ENCODE peak calls at places on chromosomes 2 and 18, in seven cellular contexts. N is MM.1S, R is thyroid gland, H is aorta, X is thoracic aorta, E is endothelial cell of umbilical vein, O is A549. F is an unnamed sample.

GRCh38 chr2:65666156-65666725 is 233.8 kb upstream of the SPRED2 start:
- DNase-seq in N (peak), R (no peak), H (no peak), X (no peak), E (no peak), O (no peak), F (no peak)

GRCh38 chr2:85886585-85886984 is 2.2 kb downstream of the ST3GAL5 start:
- DNase-seq in N (no peak), R (peak), H (peak), X (peak), E (peak), O (peak), F (peak)

GRCh38 chr2:234887277-234887676 is 64.5 kb upstream of the SH3BP4 start:
- DNase-seq in N (no peak), R (no peak), H (no peak), X (no peak), E (no peak), O (no peak), F (no peak)

GRCh38 chr2:10447300-10448207 is 573 bp downstream of the ODC1 start:
- DNase-seq in N (peak), R (peak), H (peak), X (no peak), E (peak), O (peak), F (no peak)

GRCh38 chr18:63775166-63775730 is at the start of gene SERPINB7:
- DNase-seq in N (no peak), R (no peak), H (no peak), X (no peak), E (no peak), O (peak), F (no peak)

GRCh38 chr2:85705680-85706039 is 11.5 kb downstream of the GNLY start:
- DNase-seq in N (no peak), R (peak), H (peak), X (no peak), E (peak), O (peak), F (no peak)

GRCh38 chr2:196514641-196515040 is 124.9 kb upstream of the CCDC150 start:
- DNase-seq in N (no peak), R (no peak), H (no peak), X (no peak), E (no peak), O (no peak), F (no peak)

GRCh38 chr2:44551001-44551400 is 189.3 kb downstream of the CAMKMT start:
- DNase-seq in N (no peak), R (no peak), H (no peak), X (no peak), E (no peak), O (no peak), F (no peak)

GRCh38 chr2:98781822-98782221 is 50.9 kb upstream of the MGAT4A start:
- DNase-seq in N (no peak), R (no peak), H (no peak), X (no peak), E (no peak), O (no peak), F (no peak)

GRCh38 chr18:70368903-70369302 is 80.1 kb downstream of the SOCS6 start:
- DNase-seq in N (no peak), R (no peak), H (no peak), X (no peak), E (no peak), O (no peak), F (no peak)

GRCh38 chr2:98172150-98172765 is 85.3 kb downstream of the VWA3B start:
- DNase-seq in N (no peak), R (no peak), H (no peak), X (no peak), E (no peak), O (no peak), F (no peak)

GRCh38 chr2:162579169-162579568 is 235.2 kb downstream of the GCA start:
- DNase-seq in N (no peak), R (no peak), H (no peak), X (no peak), E (no peak), O (peak), F (no peak)

DNA sequence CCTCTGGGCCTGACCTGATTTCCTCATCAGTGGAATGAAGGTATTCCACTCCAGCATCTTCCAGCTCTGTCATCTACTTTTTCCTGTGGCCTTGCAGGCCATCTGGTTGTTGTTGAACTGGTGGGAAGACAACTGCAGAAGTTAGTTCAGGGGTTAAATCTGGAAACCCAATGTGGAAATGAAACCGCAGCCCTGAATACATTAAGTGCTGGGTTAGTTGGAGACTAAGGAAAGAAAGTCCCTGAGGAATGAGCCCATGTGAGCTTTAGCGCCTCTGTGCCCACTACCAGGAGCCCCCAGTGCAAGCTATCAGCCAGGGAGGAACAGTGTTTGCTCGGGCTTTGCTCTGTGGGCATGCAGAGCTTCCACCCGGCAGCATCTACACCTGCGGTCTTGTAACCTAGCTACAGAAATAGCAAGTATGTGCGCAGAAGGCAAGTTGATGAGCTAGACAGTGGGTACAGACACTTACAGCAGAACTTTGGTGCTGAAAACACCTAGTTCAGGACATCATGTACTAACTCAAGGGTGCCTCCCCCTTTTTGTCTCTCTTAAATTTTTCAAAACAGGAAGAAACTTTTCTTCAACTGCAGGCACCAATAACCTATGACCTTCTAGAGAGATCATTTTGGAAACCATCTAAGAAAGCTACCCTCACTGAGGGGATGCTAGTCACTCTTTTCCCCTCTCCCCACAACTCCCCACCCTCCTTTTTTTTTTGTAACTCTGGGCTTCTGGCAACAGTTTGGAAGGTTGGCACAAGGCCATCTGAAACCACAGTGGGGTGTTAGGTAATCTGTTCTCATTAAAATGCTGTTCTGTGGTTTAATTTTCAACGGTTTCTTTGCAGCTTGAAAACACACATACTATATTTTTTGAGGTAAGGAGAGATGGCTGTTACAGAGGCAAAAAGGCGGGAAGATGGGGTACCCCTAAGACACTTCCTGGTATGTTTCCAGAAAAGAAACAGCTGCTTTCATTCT is 18.3 kb upstream of the CXCR4 start:
- DNase-seq in N (peak), R (peak), H (no peak), X (no peak), E (no peak), O (no peak), F (peak)
- H3K27ac ChIP-seq in N (peak), R (peak), H (no peak), X (peak), E (no peak), O (no peak), F (peak)

DNA sequence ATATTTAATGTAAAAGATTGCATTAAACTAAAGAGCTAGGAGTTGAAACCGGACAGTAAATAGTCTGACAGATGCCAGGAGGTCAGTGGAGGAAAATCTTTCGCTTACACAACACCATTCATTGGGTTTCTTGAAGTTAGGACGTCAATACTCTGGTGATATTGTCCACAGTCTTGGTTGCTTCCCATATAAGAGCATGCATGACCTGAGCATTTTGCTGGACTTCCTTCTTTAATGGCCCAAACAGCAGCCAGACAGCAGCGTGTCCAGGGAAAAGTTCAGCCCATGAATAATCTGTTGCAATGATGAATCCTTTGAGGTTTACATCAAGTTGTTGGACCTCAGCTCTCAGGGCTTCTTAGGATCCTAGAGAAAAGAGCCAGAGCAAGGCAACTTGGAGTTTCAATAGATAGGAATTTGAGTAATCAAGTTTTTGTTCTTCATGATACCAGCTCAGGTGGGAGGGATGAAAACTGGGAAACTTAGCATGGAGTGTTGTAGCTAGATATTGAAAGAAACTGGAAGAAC is 155.6 kb upstream of the MGAT5 start:
- DNase-seq in N (no peak), R (no peak), H (no peak), X (no peak), E (no peak), O (no peak), F (no peak)
- H3K27ac ChIP-seq in N (no peak), R (no peak), H (no peak), X (no peak), E (no peak), O (no peak), F (no peak)

GRCh38 chr2:23120161-23120560 is 264.8 kb upstream of the KLHL29 start:
- DNase-seq in N (no peak), R (no peak), H (no peak), X (no peak), E (no peak), O (no peak), F (no peak)

GRCh38 chr2:23121968-23122648 is 262.9 kb upstream of the KLHL29 start:
- DNase-seq in N (no peak), R (no peak), H (no peak), X (no peak), E (no peak), O (no peak), F (no peak)

GRCh38 chr2:23122681-23123080 is 262.3 kb upstream of the KLHL29 start:
- DNase-seq in N (no peak), R (no peak), H (no peak), X (no peak), E (no peak), O (no peak), F (no peak)

GRCh38 chr2:23118894-23119293 is 266.1 kb upstream of the KLHL29 start:
- DNase-seq in N (no peak), R (no peak), H (no peak), X (no peak), E (no peak), O (no peak), F (no peak)

DNA sequence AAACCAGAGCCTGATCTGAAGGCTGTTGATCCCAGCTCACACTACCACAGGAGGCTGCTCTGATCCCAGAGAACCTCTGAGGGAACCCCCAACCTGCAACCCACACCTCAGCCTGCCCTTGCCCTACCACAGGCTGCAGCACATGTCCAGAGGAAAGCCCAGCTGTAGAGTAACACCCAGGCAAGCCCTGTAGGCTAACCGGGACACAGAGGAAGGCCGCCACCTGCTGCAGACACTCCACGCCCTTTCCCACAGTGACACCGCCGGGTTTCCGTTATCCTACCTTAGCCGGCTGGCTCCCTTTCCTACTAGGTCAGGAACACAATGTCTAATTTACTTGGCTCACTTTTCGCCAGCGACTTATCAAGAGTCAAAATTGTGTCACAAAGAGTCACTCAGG is 266.7 kb upstream of the KLHL29 start:
- DNase-seq in N (no peak), R (no peak), H (no peak), X (no peak), E (no peak), O (no peak), F (no peak)
- H3K27ac ChIP-seq in N (no peak), R (no peak), H (no peak), X (no peak), E (no peak), O (no peak), F (no peak)

GRCh38 chr2:240457223-240458043 is 22.0 kb downstream of the GPC1 start:
- DNase-seq in N (no peak), R (no peak), H (peak), X (no peak), E (no peak), O (no peak), F (peak)

GRCh38 chr2:240458044-240458899 is 22.8 kb downstream of the GPC1 start:
- DNase-seq in N (no peak), R (no peak), H (peak), X (no peak), E (no peak), O (no peak), F (peak)

GRCh38 chr2:240455227-240455718 is 19.8 kb downstream of the GPC1 start:
- DNase-seq in N (no peak), R (no peak), H (peak), X (no peak), E (no peak), O (no peak), F (no peak)

GRCh38 chr2:240455719-240456606 is 20.5 kb downstream of the GPC1 start:
- DNase-seq in N (no peak), R (peak), H (peak), X (no peak), E (no peak), O (no peak), F (peak)

GRCh38 chr2:240456607-240457222 is 21.3 kb downstream of the GPC1 start:
- DNase-seq in N (no peak), R (no peak), H (peak), X (no peak), E (no peak), O (no peak), F (peak)
- H3K27ac ChIP-seq in N (no peak), R (no peak), H (no peak), X (no peak), E (no peak), O (peak), F (no peak)

DNA sequence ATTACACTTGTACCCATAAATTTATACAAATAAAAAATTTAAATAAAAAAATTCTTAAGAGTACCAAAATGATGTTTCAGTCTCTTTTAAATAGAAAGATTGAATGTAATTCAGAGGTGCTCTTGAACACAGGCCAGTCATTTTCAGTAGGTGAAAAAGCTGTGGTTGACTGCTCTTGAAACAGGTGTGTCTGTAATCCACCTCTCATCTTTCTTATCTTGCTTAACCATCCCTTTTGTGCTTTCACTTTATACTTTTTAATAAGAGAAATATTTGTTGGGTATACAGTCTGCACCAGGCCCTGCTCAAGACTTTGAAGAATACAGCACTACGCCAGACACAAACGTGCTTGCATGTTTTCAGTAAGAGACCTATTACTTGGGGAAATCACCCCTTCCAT is 3.8 kb upstream of the RTN4 start:
- DNase-seq in N (peak), R (no peak), H (no peak), X (no peak), E (no peak), O (no peak), F (no peak)
- H3K27ac ChIP-seq in N (peak), R (peak), H (no peak), X (no peak), E (no peak), O (no peak), F (no peak)

DNA sequence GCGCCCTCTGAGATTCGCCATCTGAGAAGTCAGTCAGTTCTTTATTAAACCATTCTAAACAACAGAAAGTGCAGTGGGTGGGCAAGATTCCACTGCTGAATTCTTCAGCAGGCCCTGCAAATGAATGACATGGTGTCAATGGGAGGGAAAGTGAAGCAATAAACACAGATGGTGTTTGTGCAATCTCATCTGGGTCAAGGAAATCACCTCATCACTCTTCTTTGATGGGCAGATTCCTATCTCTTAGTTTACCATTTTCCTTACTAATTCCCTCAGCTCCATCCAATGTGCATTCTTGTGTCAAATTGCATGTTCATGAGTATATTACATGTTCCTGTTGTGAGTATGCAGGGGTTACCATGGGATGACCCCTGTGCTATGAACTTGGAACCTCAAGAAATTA is 100.7 kb upstream of the CYP1B1 start:
- DNase-seq in N (no peak), R (no peak), H (no peak), X (no peak), E (no peak), O (no peak), F (no peak)
- H3K27ac ChIP-seq in N (no peak), R (no peak), H (no peak), X (no peak), E (no peak), O (no peak), F (peak)

DNA sequence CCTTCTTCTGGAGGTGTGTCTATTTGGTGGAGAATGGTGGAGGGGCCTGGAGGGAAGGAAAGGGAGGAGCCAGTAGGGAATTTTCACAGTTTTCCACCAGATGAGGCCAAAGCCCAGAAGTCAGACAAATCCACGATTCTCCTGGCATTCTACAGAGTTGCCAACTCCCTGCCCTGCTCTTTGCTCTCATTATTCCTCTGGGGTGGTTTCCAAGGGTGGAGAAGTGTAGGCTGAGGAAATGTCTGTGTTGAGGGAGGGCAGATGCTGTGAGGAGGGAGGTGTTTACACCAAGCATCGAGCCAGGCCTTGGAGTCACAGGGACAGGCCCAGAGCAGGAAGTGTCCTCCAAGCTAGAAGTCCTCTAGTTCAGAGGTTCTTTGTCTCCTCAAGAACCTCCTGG is 124.1 kb upstream of the LGALSL start:
- DNase-seq in N (no peak), R (no peak), H (peak), X (no peak), E (peak), O (no peak), F (no peak)
- H3K27ac ChIP-seq in N (no peak), R (no peak), H (peak), X (peak), E (no peak), O (no peak), F (peak)

DNA sequence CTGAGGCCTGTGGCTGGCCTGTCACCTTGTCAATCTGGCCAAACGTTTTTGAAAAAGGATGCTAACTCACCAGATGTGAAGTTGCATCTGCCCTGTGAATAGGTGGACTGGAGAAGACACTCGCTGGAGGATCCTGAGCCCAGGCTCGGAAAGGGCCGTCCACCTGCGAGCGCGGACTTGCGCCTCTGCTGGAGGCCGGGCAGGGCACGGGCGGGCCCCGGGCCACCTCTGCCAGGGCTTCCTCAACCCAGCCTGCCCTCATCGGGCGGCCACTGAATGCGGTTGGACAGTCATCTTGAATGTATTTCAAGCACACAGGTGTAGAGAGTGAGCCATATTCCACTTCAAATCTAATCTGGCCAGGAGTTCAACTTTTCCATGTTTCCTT is 83.9 kb downstream of the FAM210A start:
- DNase-seq in N (no peak), R (no peak), H (no peak), X (no peak), E (no peak), O (no peak), F (peak)
- H3K27ac ChIP-seq in N (no peak), R (peak), H (no peak), X (no peak), E (no peak), O (no peak), F (peak)

GRCh38 chr2:217900010-217900779 is 102.6 kb downstream of the TNS1 start:
- DNase-seq in N (no peak), R (no peak), H (no peak), X (no peak), E (no peak), O (peak), F (no peak)
- H3K27ac ChIP-seq in N (no peak), R (peak), H (peak), X (peak), E (no peak), O (peak), F (peak)

F was measured in left lung.